ENCODE peak calls at places on chromosomes 3 and 15, in five cellular contexts. F, E, I, Z and R are unnamed samples.

GRCh38 chr15:73394782-73395181 is 26.0 kb upstream of the HCN4 start:
- DNase-seq in F (no peak), E (no peak), I (no peak), Z (no peak), R (no peak)

GRCh38 chr15:75032391-75032790 is 9.0 kb downstream of the PPCDC start:
- DNase-seq in F (no peak), E (no peak), I (no peak), Z (no peak), R (no peak)

GRCh38 chr3:14510838-14511622 is 29.1 kb downstream of the GRIP2 start:
- DNase-seq in F (peak), E (no peak), I (no peak), Z (no peak), R (no peak)

GRCh38 chr3:135736740-135737139 is 228.8 kb upstream of the PPP2R3A start:
- DNase-seq in F (no peak), E (no peak), I (peak), Z (peak), R (no peak)

GRCh38 chr15:78450285-78450858 is 12.4 kb downstream of the IREB2 start:
- DNase-seq in F (no peak), E (no peak), I (no peak), Z (no peak), R (no peak)

GRCh38 chr3:146493221-146493620 is 23.9 kb upstream of the PLSCR2 start:
- DNase-seq in F (no peak), E (no peak), I (no peak), Z (no peak), R (no peak)

GRCh38 chr3:142850395-142851023 is 38.4 kb downstream of the PCOLCE2 start:
- DNase-seq in F (no peak), E (no peak), I (no peak), Z (peak), R (peak)

GRCh38 chr15:78103406-78104118 is 11.2 kb downstream of the SH2D7 start:
- DNase-seq in F (no peak), E (peak), I (no peak), Z (no peak), R (no peak)

GRCh38 chr3:79490165-79491028 is 277.4 kb downstream of the ROBO1 start:
- DNase-seq in F (peak), E (no peak), I (no peak), Z (peak), R (no peak)